ENCODE peak calls at places on chromosomes 7 and 10, in four cellular contexts. C is DND-41, P is endothelial cell of umbilical vein, Z is body of pancreas. W is an unnamed sample.

GRCh38 chr7:129359176-129359575 is 75.1 kb upstream of the STRIP2 start:
- DNase-seq in P (no peak), C (no peak), Z (no peak), W (no peak)

GRCh38 chr10:35612385-35613106 is 7.4 kb downstream of the GJD4 start:
- DNase-seq in Z (no peak), C (no peak), P (no peak), W (no peak)

GRCh38 chr7:506391-506831 is 13.2 kb downstream of the PDGFA start:
- DNase-seq in Z (peak), C (no peak), P (no peak), W (no peak)

GRCh38 chr10:124125305-124126116 is 32.1 kb upstream of the CHST15 start:
- DNase-seq in C (peak), Z (no peak), P (peak), W (no peak)

GRCh38 chr7:96827701-96828100 is 118.1 kb upstream of the SEM1 start:
- DNase-seq in Z (no peak), C (no peak), P (no peak), W (no peak)

GRCh38 chr7:87316846-87317545 is 28.5 kb upstream of the CROT start:
- DNase-seq in P (peak), C (no peak), Z (no peak), W (peak)

GRCh38 chr10:130905921-130906320 is 405.6 kb downstream of the TCERG1L start:
- DNase-seq in C (no peak), P (no peak), Z (no peak), W (no peak)

GRCh38 chr10:103842605-103843004 is 12.8 kb downstream of the SH3PXD2A start:
- DNase-seq in C (no peak), P (no peak), Z (no peak), W (no peak)

GRCh38 chr7:47092331-47092730 is 489.6 kb downstream of the TNS3 start:
- DNase-seq in Z (no peak), C (no peak), P (no peak), W (peak)

GRCh38 chr10:24723386-24723787 is 300 bp downstream of the ARHGAP21 start:
- DNase-seq in Z (no peak), C (peak), P (no peak), W (no peak)

GRCh38 chr7:124575181-124575580 is 190.4 kb downstream of the GPR37 start:
- DNase-seq in C (no peak), P (no peak), Z (no peak), W (no peak)

GRCh38 chr10:28300027-28300426 is 2.8 kb downstream of the MPP7 start:
- DNase-seq in C (no peak), Z (no peak), P (no peak), W (peak)

GRCh38 chr7:99089914-99090629 is 53.8 kb downstream of the SMURF1 start:
- DNase-seq in C (no peak), Z (peak), P (no peak), W (no peak)

GRCh38 chr10:86644412-86645110 is 9.8 kb upstream of the OPN4 start:
- DNase-seq in C (no peak), P (no peak), Z (no peak), W (no peak)

GRCh38 chr7:45077579-45077978 is 11.2 kb downstream of the NACAD start:
- DNase-seq in C (no peak), P (no peak), Z (no peak), W (no peak)

GRCh38 chr7:128247640-128248194 is 6.6 kb downstream of the LEP start:
- DNase-seq in C (no peak), P (no peak), Z (no peak), W (peak)

GRCh38 chr7:39978252-39978934 is 28.3 kb downstream of the CDK13 start:
- DNase-seq in P (no peak), Z (no peak), C (no peak), W (no peak)

GRCh38 chr7:54632696-54633095 is 90.5 kb downstream of the VSTM2A start:
- DNase-seq in Z (no peak), C (no peak), P (no peak), W (no peak)

GRCh38 chr10:77090381-77091356 is 546.9 kb downstream of the KCNMA1 start:
- DNase-seq in P (no peak), Z (no peak), C (no peak), W (no peak)

GRCh38 chr10:108060246-108060645 is 895.7 kb upstream of the SORCS1 start:
- DNase-seq in C (no peak), Z (no peak), P (no peak), W (no peak)

GRCh38 chr10:86440874-86441838 is 74.6 kb upstream of the GRID1 start:
- DNase-seq in P (peak), C (no peak), Z (no peak), W (peak)

GRCh38 chr7:111329367-111330234 is 232.7 kb downstream of the IMMP2L start:
- DNase-seq in Z (no peak), P (peak), C (no peak), W (peak)
- TF ChIP-seq CTCF in Z (no peak), P (no peak), C (peak), W (peak)

DNA sequence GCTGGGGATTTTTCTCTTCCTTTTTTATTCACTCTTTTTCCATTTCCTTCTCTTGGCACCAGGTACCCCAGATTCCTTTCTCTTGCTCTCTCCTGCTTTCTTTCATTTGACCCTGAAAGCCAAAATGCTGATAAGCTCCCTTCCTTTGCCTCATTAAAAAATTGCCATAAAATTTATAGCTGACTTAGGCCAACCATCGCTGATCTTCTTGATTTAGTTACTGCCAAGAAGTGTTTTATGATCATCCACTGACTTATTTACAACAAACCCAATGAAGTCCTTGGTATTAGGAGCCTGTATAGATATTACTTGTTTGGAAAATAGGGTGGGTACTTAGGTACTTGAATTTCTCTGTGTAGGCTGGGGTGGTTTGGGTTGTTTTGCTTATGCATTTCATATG is 173.2 kb upstream of the PHYHIPL start:
- DNase-seq in Z (no peak), P (no peak), C (no peak), W (no peak)
- H3K4me3 ChIP-seq in Z (no peak), P (no peak), C (no peak), W (no peak)

GRCh38 chr10:114550756-114551290 is 107.3 kb downstream of the ABLIM1 start:
- DNase-seq in Z (no peak), P (no peak), C (no peak), W (no peak)
- TF ChIP-seq CTCF in Z (peak), P (peak), C (peak), W (no peak)

GRCh38 chr7:28068811-28069216 is 111.8 kb downstream of the JAZF1 start:
- DNase-seq in P (no peak), Z (no peak), C (no peak), W (peak)

GRCh38 chr7:28069788-28070187 is 110.8 kb downstream of the JAZF1 start:
- DNase-seq in Z (no peak), C (no peak), P (no peak), W (peak)

GRCh38 chr7:28072876-28073514 is 107.6 kb downstream of the JAZF1 start:
- DNase-seq in Z (no peak), P (no peak), C (no peak), W (no peak)

GRCh38 chr7:28070311-28071055 is 110.1 kb downstream of the JAZF1 start:
- DNase-seq in P (no peak), Z (no peak), C (no peak), W (no peak)

GRCh38 chr7:28071570-28071969 is 109.0 kb downstream of the JAZF1 start:
- DNase-seq in C (no peak), Z (no peak), P (no peak), W (peak)
- H3K4me3 ChIP-seq in C (no peak), Z (no peak), P (no peak), W (peak)

DNA sequence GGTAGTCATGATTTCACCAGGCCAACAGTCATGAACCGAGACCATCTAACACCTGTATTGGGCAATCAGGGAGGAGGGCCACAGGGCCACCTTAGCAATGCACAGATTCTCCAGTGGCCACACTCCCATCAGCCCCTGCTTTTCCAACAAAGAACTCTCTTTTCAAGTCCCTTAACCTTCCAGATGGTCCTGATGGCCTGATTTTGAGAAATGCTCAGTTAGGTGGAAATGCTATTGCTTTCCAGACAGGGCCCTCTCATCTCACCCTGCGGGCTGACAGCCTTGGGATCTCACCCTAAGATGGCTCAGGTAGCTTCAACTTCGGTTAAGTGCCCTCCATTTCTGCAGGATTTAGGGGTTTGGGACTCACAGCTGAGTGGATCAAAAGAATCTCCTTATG is 131.9 kb upstream of the PRR15 start:
- DNase-seq in P (no peak), C (no peak), Z (no peak), W (no peak)
- TF ChIP-seq CTCF in P (no peak), C (no peak), Z (no peak), W (no peak)

GRCh38 chr10:22319559-22320558 is 1.0 kb upstream of the BMI1 start:
- DNase-seq in Z (no peak), C (no peak), P (peak), W (no peak)

GRCh38 chr10:22317121-22317370 is 858 bp downstream of the COMMD3 start:
- DNase-seq in P (no peak), C (no peak), Z (no peak), W (no peak)

GRCh38 chr10:22318772-22319171 is 2.1 kb upstream of the BMI1 start:
- DNase-seq in P (no peak), C (no peak), Z (no peak), W (no peak)

GRCh38 chr10:22316286-22317120 is at the start of gene COMMD3:
- DNase-seq in Z (peak), C (peak), P (peak), W (peak)

DNA sequence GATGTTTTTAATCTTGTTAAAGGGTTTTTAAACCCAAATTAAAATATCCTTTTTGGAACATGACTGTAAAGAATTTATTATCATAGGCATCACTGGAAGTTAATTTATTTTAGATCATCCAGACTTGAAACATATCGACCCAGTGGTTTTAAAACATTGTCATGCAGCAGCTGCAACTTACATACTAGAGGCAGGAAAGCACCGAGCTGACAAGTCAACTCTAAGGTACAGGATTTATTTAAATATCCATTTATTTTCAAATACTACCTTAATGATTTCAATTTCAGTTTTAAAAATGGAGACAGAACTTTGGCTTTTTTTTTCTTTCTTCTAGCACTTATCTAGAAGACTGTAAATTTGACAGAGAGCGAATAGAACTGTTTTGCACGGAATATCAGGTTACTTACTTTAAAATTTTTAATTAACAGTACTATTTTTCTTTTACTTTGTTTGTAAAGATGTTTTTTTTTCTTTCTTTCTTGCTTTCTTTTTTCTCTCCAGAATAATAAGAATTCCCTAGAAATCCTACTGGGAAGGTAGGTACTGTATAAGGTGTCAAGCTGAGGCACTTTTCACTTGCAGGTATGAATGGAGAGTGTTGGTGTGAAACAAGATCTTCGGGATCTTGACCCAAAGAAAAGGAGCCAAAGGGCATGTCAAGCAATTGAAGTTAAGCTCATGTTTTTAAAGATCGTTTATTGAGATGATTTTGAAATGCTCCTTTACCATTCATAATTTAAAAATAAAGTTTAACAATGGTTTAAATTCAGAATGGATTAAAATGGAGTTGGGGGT is 1.8 kb downstream of the COMMD3 start:
- DNase-seq in P (no peak), C (no peak), Z (no peak), W (no peak)
- H3K4me3 ChIP-seq in P (no peak), C (peak), Z (no peak), W (peak)

GRCh38 chr7:100629117-100629711 is 12.1 kb downstream of the TFR2 start:
- DNase-seq in Z (no peak), P (no peak), C (peak), W (no peak)
- TF ChIP-seq CTCF in Z (peak), P (peak), C (peak), W (peak)

W was measured in foreskin fibroblast.